ENCODE peak calls at places on chromosome 21, in six cellular contexts. N is neuronal stem cell, D is trophoblast cell, V is mesendoderm, F is H1, X is IMR-90. T is an unnamed sample.

GRCh38 chr21:25934771-25935224 is 200.0 kb downstream of the GABPA start:
- DNase-seq in N (no peak), F (no peak), D (peak), X (peak), V (peak), T (peak)

GRCh38 chr21:43903451-43904091 is 38.5 kb downstream of the AGPAT3 start:
- DNase-seq in F (no peak), D (peak), X (no peak), V (no peak), N (no peak), T (no peak)

GRCh38 chr21:45378258-45378966 is 26.6 kb upstream of the COL18A1 start:
- DNase-seq in N (peak), D (no peak), X (peak), V (peak), F (peak), T (peak)

GRCh38 chr21:25323356-25323949 is 283.8 kb downstream of the MRPL39 start:
- DNase-seq in V (no peak), X (no peak), N (no peak), D (no peak), F (no peak), T (no peak)

GRCh38 chr21:41636636-41637625 is 129.0 kb upstream of the TMPRSS2 start:
- DNase-seq in V (no peak), X (no peak), F (no peak), N (no peak), D (no peak), T (no peak)

GRCh38 chr21:36850372-36850771 is 116.1 kb downstream of the HLCS start:
- DNase-seq in V (no peak), F (no peak), N (no peak), D (no peak), X (no peak), T (no peak)

GRCh38 chr21:32844653-32845443 is 73.3 kb upstream of the PAXBP1 start:
- DNase-seq in N (no peak), X (peak), V (peak), D (peak), F (no peak), T (peak)

GRCh38 chr21:25735895-25736597 is 1.3 kb downstream of the GABPA start:
- DNase-seq in N (no peak), X (peak), F (no peak), V (peak), D (peak), T (peak)

GRCh38 chr21:36881223-36881622 is 85.2 kb downstream of the HLCS start:
- DNase-seq in F (no peak), X (peak), N (no peak), D (no peak), V (no peak), T (no peak)

GRCh38 chr21:41142051-41142795 is 25.7 kb upstream of the BACE2 start:
- DNase-seq in F (no peak), D (peak), X (peak), N (no peak), V (peak), T (no peak)

GRCh38 chr21:34707876-34708325 is 39.1 kb downstream of the CLIC6 start:
- DNase-seq in X (no peak), N (no peak), V (no peak), D (no peak), F (no peak), T (no peak)

GRCh38 chr21:41071410-41071809 is 96.5 kb upstream of the BACE2 start:
- DNase-seq in D (no peak), F (peak), V (peak), X (no peak), N (no peak), T (no peak)

GRCh38 chr21:41459884-41460534 is 34.0 kb downstream of the MX1 start:
- DNase-seq in F (no peak), V (no peak), N (no peak), D (no peak), X (no peak), T (no peak)

GRCh38 chr21:15039607-15040299 is 25.0 kb downstream of the NRIP1 start:
- DNase-seq in V (no peak), F (no peak), N (no peak), X (no peak), D (no peak), T (no peak)
- H2AK5ac ChIP-seq in V (no peak), F (no peak), N (no peak), X (no peak), D (no peak), T (no peak)

GRCh38 chr21:38765056-38765455 is 40.7 kb upstream of the ETS2 start:
- DNase-seq in D (no peak), X (no peak), F (no peak), N (no peak), V (no peak), T (no peak)

GRCh38 chr21:38770660-38771059 is 35.1 kb upstream of the ETS2 start:
- DNase-seq in F (no peak), D (no peak), N (no peak), X (no peak), V (no peak), T (no peak)

GRCh38 chr21:38769253-38769780 is 36.4 kb upstream of the ETS2 start:
- DNase-seq in F (no peak), X (peak), D (no peak), V (no peak), N (no peak), T (peak)

GRCh38 chr21:38768385-38769071 is 37.2 kb upstream of the ETS2 start:
- DNase-seq in D (peak), N (no peak), X (peak), F (no peak), V (no peak), T (peak)

DNA sequence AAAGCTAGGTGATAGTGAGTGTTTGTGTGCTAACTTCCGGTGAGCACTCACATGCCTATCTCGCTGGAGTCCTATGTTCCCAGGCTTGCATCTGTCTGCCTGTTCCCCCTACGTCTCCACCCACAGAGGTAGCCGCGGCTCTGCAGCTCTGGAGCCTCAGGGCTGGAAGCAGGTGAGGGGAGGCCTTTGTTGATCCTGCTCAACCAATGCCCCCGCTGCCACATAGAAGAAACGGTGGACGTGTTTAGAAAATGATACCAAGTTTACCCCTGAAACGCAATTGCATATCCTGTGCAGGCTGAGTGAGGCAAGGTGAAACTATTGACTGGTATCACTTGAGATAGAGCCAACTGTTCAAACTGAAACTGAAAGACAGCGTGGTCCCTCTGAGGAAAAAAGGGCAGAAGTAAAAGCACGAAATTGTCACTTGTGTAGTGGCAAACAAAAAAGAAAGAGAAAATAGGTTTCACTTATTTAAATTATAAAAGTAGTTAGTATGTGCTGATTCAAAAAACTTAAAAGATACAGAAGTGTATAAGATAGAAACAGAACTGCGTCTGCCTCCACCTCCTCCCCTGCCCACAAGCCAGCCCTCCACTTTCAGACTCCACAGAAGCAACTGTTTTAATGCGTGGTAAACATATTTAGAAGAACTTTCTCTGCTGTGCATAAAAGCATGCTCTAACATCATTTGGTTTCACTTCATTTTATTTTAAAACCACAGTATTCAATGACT is 38.6 kb upstream of the ETS2 start:
- DNase-seq in D (no peak), V (no peak), X (no peak), N (no peak), F (no peak), T (peak)
- H3K4me3 ChIP-seq in D (no peak), V (no peak), X (no peak), N (no peak), F (no peak), T (no peak)

GRCh38 chr21:28992526-28993292 is at the start of gene LTN1:
- DNase-seq in D (peak), V (peak), X (peak), F (peak), N (peak), T (peak)
- H2AK5ac ChIP-seq in D (peak), V (peak), X (peak), F (peak), N (peak), T (no peak)

GRCh38 chr21:29194342-29194741 is 63.9 kb downstream of the MAP3K7CL start:
- DNase-seq in D (no peak), X (no peak), F (no peak), N (no peak), V (no peak), T (no peak)

GRCh38 chr21:29196021-29196663 is 65.7 kb downstream of the MAP3K7CL start:
- DNase-seq in D (peak), F (no peak), N (no peak), V (peak), X (peak), T (peak)

GRCh38 chr21:29193907-29194306 is 63.5 kb downstream of the MAP3K7CL start:
- DNase-seq in V (no peak), X (no peak), F (no peak), D (no peak), N (no peak), T (no peak)

GRCh38 chr21:29192999-29193563 is 62.6 kb downstream of the MAP3K7CL start:
- DNase-seq in D (no peak), N (no peak), X (no peak), F (no peak), V (peak), T (no peak)

DNA sequence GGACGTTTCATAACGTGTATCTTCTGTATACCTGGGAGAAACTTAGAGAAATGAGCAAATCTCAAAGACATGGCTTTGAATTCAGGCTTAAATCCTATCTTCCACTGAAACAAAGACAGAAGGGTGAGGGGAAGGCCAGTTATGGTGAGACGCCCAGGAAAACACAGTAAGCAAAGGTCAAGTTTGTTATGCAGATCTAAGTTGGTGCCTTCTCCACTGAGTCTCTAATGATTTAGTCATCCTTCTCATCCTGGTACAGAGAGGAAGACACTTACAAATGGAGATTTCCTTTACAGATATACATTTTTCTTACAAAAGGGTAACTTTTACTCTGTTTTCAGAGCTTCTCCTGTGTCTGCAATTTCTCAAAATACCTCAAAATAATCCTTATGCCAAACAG is 64.4 kb downstream of the MAP3K7CL start:
- DNase-seq in D (peak), N (no peak), F (no peak), V (no peak), X (peak), T (peak)
- H3K4me3 ChIP-seq in D (no peak), N (no peak), F (no peak), V (no peak), X (no peak), T (peak)